ENCODE peak calls at places on chromosome 19, in ten cellular contexts. J is cardiac muscle cell; F is MCF 10A; C is CD4-positive, alpha-beta T cell; A is glutamatergic neuron; D is fibroblast of mammary gland; G is NB4; L is body of pancreas; Y is pancreas; M is Panc1. P is an unnamed sample.

GRCh38 chr19:54017266-54017665 is 25.8 kb downstream of the CACNG6 start:
- DNase-seq in A (no peak), Y (no peak), M (no peak), D (peak; percentile 31), G (no peak), F (no peak), L (no peak), J (no peak), C (no peak), P (no peak)

GRCh38 chr19:8265872-8266271 is 42.3 kb downstream of the CD320 start:
- DNase-seq in Y (no peak), L (no peak), J (no peak), M (no peak), D (no peak), G (peak; percentile 25), A (no peak), C (no peak), F (no peak), P (no peak)

GRCh38 chr19:3670258-3670795 is 29.9 kb downstream of the PIP5K1C start:
- DNase-seq in A (no peak), C (no peak), L (peak; percentile 35), Y (no peak), D (peak; percentile 95), G (no peak), M (no peak), J (no peak), F (no peak), P (no peak)

GRCh38 chr19:52963229-52963760 is 614 bp upstream of the ZNF816 start:
- DNase-seq in M (no peak), Y (no peak), C (no peak), D (no peak), A (peak; percentile 41), F (no peak), L (peak; percentile 25), G (no peak), J (peak; percentile 52), P (no peak)

GRCh38 chr19:18091217-18091608 is 4.5 kb upstream of the IL12RB1 start:
- DNase-seq in Y (no peak), L (peak; percentile 33), J (no peak), M (no peak), F (no peak), C (peak; percentile 78), A (no peak), G (peak; percentile 81), D (no peak), P (peak; percentile 93)

GRCh38 chr19:18473706-18474087 is 35.8 kb upstream of the ISYNA1 start:
- DNase-seq in C (no peak), J (no peak), F (no peak), A (no peak), G (no peak), D (no peak), L (no peak), Y (no peak), M (no peak), P (no peak)

GRCh38 chr19:2462635-2463421 is 6.1 kb upstream of the LMNB2 start:
- DNase-seq in L (peak; percentile 90), M (no peak), J (peak; percentile 94), A (no peak), G (no peak), C (no peak), D (peak; percentile 98), Y (peak; percentile 91), F (peak; percentile 97), P (no peak)

GRCh38 chr19:7006305-7006704 is 14.9 kb downstream of the MBD3L2B start:
- DNase-seq in C (no peak), J (no peak), F (no peak), M (no peak), D (no peak), G (no peak), Y (no peak), L (no peak), A (no peak), P (no peak)

GRCh38 chr19:33521480-33522370 is at the start of gene PEPD:
- DNase-seq in C (peak; percentile 75), A (peak; percentile 92), L (peak; percentile 91), M (peak; percentile 56), Y (peak; percentile 89), G (peak; percentile 82), F (peak; percentile 91), J (peak; percentile 95), D (peak; percentile 85), P (peak; percentile 77)

GRCh38 chr19:34363930-34364329 is 1.1 kb upstream of the GPI start:
- DNase-seq in L (no peak), J (no peak), A (no peak), D (no peak), Y (no peak), G (no peak), M (no peak), F (no peak), C (no peak), P (no peak)

GRCh38 chr19:33373701-33374405 is at the start of gene CEBPG:
- DNase-seq in A (peak; percentile 75), L (peak; percentile 73), G (peak; percentile 57), M (no peak), D (peak; percentile 30), Y (peak; percentile 77), C (no peak), F (peak; percentile 91), J (peak; percentile 82), P (no peak)

GRCh38 chr19:40147693-40148347 is 43.4 kb upstream of the MAP3K10 start:
- DNase-seq in D (peak; percentile 80), M (peak; percentile 100), G (peak; percentile 78), F (peak; percentile 82), C (no peak), Y (no peak), A (no peak), J (no peak), L (no peak), P (peak; percentile 58)

GRCh38 chr19:40144947-40145748 is 46.1 kb upstream of the MAP3K10 start:
- DNase-seq in D (no peak), A (no peak), C (no peak), L (no peak), G (peak; percentile 4), M (peak; percentile 91), J (no peak), Y (no peak), F (no peak), P (no peak)

GRCh38 chr19:40147338-40147692 is 43.9 kb upstream of the MAP3K10 start:
- DNase-seq in F (no peak), Y (no peak), D (no peak), C (no peak), L (no peak), M (no peak), J (no peak), G (no peak), A (no peak), P (no peak)

GRCh38 chr19:40154121-40154680 is 37.0 kb upstream of the MAP3K10 start:
- DNase-seq in M (no peak), D (no peak), L (no peak), F (no peak), A (no peak), C (no peak), J (no peak), G (no peak), Y (no peak), P (no peak)

GRCh38 chr19:40150170-40150569 is 41.1 kb upstream of the MAP3K10 start:
- DNase-seq in M (no peak), J (no peak), A (no peak), D (peak; percentile 76), L (no peak), Y (no peak), F (no peak), C (no peak), G (no peak), P (no peak)
- TF ChIP-seq CTCF in M (no peak), J (no peak), A (no peak), D (no peak), L (no peak), Y (no peak), F (no peak), C (no peak), G (no peak), P (no peak)

GRCh38 chr19:44585371-44586141 is 27.8 kb upstream of the IGSF23 start:
- DNase-seq in Y (no peak), F (peak; percentile 53), G (peak; percentile 7), L (no peak), A (no peak), M (no peak), D (peak; percentile 42), C (no peak), J (no peak), P (no peak)
- TF ChIP-seq CTCF in Y (no peak), F (no peak), G (no peak), L (no peak), A (no peak), M (peak; percentile 45), D (peak; percentile 14), C (no peak), J (peak; percentile 24), P (no peak)

GRCh38 chr19:534088-534487 is 2.5 kb downstream of the CDC34 start:
- DNase-seq in A (no peak), G (no peak), C (no peak), Y (no peak), D (no peak), M (no peak), L (no peak), J (no peak), F (no peak), P (no peak)

GRCh38 chr19:536881-537404 is 5.4 kb downstream of the CDC34 start:
- DNase-seq in M (no peak), C (no peak), G (no peak), A (no peak), Y (no peak), F (no peak), J (no peak), D (no peak), L (no peak), P (no peak)

GRCh38 chr19:536031-536880 is 4.7 kb downstream of the CDC34 start:
- DNase-seq in D (no peak), Y (no peak), C (no peak), M (no peak), A (no peak), G (no peak), J (no peak), F (no peak), L (no peak), P (no peak)

GRCh38 chr19:533485-534058 is 2.0 kb downstream of the CDC34 start:
- DNase-seq in G (no peak), D (no peak), L (no peak), C (no peak), J (no peak), A (no peak), M (no peak), Y (no peak), F (no peak), P (no peak)

GRCh38 chr19:535017-535835 is 3.7 kb downstream of the CDC34 start:
- DNase-seq in D (peak; percentile 23), C (no peak), F (peak; percentile 60), G (no peak), M (no peak), L (peak; percentile 65), A (no peak), Y (peak; percentile 60), J (no peak), P (no peak)
- TF ChIP-seq CTCF in D (no peak), C (no peak), F (no peak), G (no peak), M (no peak), L (no peak), A (no peak), Y (no peak), J (no peak), P (no peak)

GRCh38 chr19:29992233-29992867 is 50.3 kb downstream of the URI1 start:
- DNase-seq in G (no peak), J (no peak), L (no peak), Y (no peak), M (no peak), A (no peak), D (no peak), C (no peak), F (no peak), P (no peak)

GRCh38 chr19:29983568-29983967 is 41.5 kb downstream of the URI1 start:
- DNase-seq in L (no peak), M (no peak), D (no peak), A (no peak), F (no peak), C (no peak), J (no peak), G (no peak), Y (no peak), P (no peak)

GRCh38 chr19:29988351-29988750 is 46.3 kb downstream of the URI1 start:
- DNase-seq in F (no peak), J (no peak), G (no peak), A (peak; percentile 25), Y (no peak), M (no peak), C (no peak), D (no peak), L (no peak), P (no peak)
- TF ChIP-seq CTCF in F (no peak), J (no peak), G (no peak), A (no peak), Y (no peak), M (no peak), C (no peak), D (no peak), L (no peak), P (no peak)

P was measured in CD14-positive monocyte.